ENCODE peak calls at places on chromosomes 4 and X, in four cellular contexts. C is K562, T is GM12878, R is HepG2. E is an unnamed sample.

GRCh38 chr4:138259801-138260200 is 17.7 kb upstream of the SLC7A11 start:
- DNase-seq in R (no peak), T (no peak), C (no peak), E (no peak)

GRCh38 chr4:21901281-21901680 is 47.3 kb downstream of the KCNIP4 start:
- DNase-seq in R (no peak), T (no peak), C (no peak), E (peak; percentile 37)

GRCh38 chrX:11409957-11410356 is 116.7 kb downstream of the AMELX start:
- DNase-seq in C (no peak), T (no peak), R (no peak), E (no peak)

GRCh38 chr4:98728433-98728832 is 70.0 kb upstream of the TSPAN5 start:
- DNase-seq in C (peak; percentile 15), T (no peak), R (no peak), E (no peak)

GRCh38 chrX:107701493-107702121 is 73.3 kb downstream of the PRPS1 start:
- DNase-seq in R (no peak), T (no peak), C (no peak), E (no peak)

GRCh38 chr4:101169044-101170014 is 178.0 kb downstream of the PPP3CA start:
- DNase-seq in T (peak; percentile 47), C (peak; percentile 5), R (peak; percentile 83), E (peak; percentile 85)

GRCh38 chr4:159282944-159283343 is 180.1 kb downstream of the RAPGEF2 start:
- DNase-seq in R (peak; percentile 44), T (no peak), C (no peak), E (no peak)

GRCh38 chrX:74537011-74537390 is 77.4 kb downstream of the RLIM start:
- DNase-seq in T (no peak), C (no peak), R (no peak), E (no peak)

GRCh38 chr4:121711263-121712000 is 14.7 kb upstream of the ANXA5 start:
- DNase-seq in T (no peak), R (peak; percentile 70), C (peak; percentile 63), E (peak; percentile 65)

GRCh38 chr4:99816611-99817309 is at the start of gene DAPP1:
- DNase-seq in T (peak; percentile 94), R (no peak), C (no peak), E (no peak)

GRCh38 chrX:10109695-10110094 is 47.1 kb upstream of the CLCN4 start:
- DNase-seq in R (no peak), T (no peak), C (no peak), E (no peak)

GRCh38 chr4:15043226-15043625 is 40.9 kb downstream of the CPEB2 start:
- DNase-seq in T (no peak), C (peak; percentile 6), R (peak; percentile 24), E (no peak)

GRCh38 chrX:145213504-145213903 is 33.8 kb upstream of the SPANXN1 start:
- DNase-seq in R (no peak), C (peak; percentile 3), T (no peak), E (no peak)

GRCh38 chr4:113869743-113870375 is 108.3 kb upstream of the CAMK2D start:
- DNase-seq in T (peak; percentile 54), C (no peak), R (no peak), E (no peak)

GRCh38 chrX:2703991-2704369 is 12.9 kb downstream of the CD99 start:
- DNase-seq in T (no peak), C (no peak), R (no peak), E (no peak)

GRCh38 chr4:158934996-158935669 is 166.3 kb downstream of the FNIP2 start:
- DNase-seq in R (no peak), T (no peak), C (no peak), E (no peak)

GRCh38 chr4:5956285-5957021 is 61.8 kb downstream of the C4orf50 start:
- DNase-seq in R (peak; percentile 11), C (no peak), T (no peak), E (no peak)

GRCh38 chr4:47577779-47578553 is 92.9 kb downstream of the ATP10D start:
- DNase-seq in C (no peak), T (no peak), R (no peak), E (no peak)

GRCh38 chr4:27701563-27701962 is 840.9 kb downstream of the STIM2 start:
- DNase-seq in R (no peak), T (no peak), C (no peak), E (no peak)

GRCh38 chr4:67452100-67452887 is 93.0 kb downstream of the CENPC start:
- DNase-seq in R (no peak), T (no peak), C (no peak), E (no peak)

GRCh38 chr4:71396382-71396781 is 57.6 kb downstream of the SLC4A4 start:
- DNase-seq in R (no peak), T (no peak), C (no peak), E (no peak)

GRCh38 chr4:5033266-5033945 is 14.1 kb upstream of the CYTL1 start:
- DNase-seq in C (no peak), R (no peak), T (no peak), E (no peak)

GRCh38 chr4:41122775-41123174 is 91.6 kb downstream of the APBB2 start:
- DNase-seq in R (no peak), C (no peak), T (no peak), E (no peak)

GRCh38 chr4:160142579-160142978 is 1039.7 kb downstream of the RAPGEF2 start:
- DNase-seq in R (no peak), T (peak; percentile 75), C (no peak), E (no peak)

GRCh38 chr4:7400671-7401298 is 33.9 kb downstream of the PSAPL1 start:
- DNase-seq in T (no peak), C (no peak), R (no peak), E (no peak)

GRCh38 chrX:25860322-25860721 is 277.8 kb upstream of the MAGEB18 start:
- DNase-seq in C (no peak), R (no peak), T (no peak), E (no peak)

DNA sequence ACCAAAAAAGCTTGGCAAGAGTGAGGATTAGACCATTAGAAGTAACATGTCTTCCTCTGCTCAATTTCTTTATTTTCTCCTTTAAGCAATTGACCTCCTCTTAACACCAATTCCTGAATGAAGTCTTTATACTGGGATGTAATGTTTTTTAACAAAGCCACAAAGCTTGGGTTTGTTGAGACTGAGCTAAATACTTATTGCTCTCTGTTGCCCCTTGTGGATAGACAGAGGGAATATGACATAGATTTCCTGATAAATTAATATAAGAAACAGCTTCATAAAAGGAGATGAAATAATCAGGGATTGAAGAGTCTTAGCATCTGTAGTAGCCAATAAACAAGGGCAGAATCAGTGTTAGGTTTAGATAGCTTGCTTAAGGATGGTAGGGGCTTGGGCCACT is 57.6 kb downstream of the CCDC160 start:
- DNase-seq in T (no peak), R (no peak), C (no peak), E (no peak)
- TF ChIP-seq POLR2AphosphoS2 in T (no peak), R (no peak), C (no peak), E (no peak)

DNA sequence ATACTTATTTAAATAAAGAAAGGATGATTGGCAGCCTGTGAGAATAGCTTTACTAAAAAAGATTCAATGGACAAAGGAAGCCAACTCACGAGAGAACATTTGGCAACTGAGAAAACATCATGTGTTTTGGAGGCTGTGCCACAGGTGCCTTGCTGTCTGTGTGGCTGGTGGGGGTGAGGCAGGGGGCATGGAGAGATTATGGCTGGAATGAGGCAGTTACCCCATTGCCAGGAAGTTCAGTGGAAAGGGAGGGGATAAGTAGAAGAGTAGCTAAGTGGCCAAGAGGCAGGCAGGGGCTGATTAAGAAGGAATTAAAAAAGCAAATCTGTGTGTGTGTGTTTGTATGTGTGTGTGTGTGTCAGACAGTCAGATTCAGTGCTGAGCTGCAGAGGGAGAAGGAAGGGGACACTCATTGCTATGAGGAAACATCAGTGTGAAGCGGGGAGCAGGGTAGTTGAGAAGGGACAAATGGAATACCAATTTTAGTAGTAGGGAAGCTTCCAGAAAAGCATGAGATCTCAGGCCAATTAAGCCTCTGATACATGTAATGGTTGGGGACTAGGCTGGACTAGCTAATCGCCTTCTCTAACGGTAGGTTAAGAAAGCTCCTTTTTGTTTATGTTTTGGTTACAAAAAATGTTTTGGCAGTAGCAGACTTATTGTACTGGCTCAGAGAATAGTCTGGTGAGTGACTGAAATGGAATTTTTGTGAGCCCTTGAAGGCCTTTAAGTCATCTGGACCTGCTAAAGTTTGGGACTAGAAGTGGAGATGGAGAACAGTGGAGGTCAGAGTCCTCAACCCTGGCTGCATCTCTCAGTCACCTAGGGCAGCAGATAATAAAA is 18.5 kb downstream of the TMEM164 start:
- DNase-seq in R (no peak), T (no peak), C (no peak), E (no peak)
- TF ChIP-seq ESRRA in R (no peak), T (no peak), C (no peak), E (no peak)

GRCh38 chrX:75609361-75609760 is 86.5 kb upstream of the ZDHHC15 start:
- DNase-seq in C (no peak), R (no peak), T (no peak), E (no peak)

DNA sequence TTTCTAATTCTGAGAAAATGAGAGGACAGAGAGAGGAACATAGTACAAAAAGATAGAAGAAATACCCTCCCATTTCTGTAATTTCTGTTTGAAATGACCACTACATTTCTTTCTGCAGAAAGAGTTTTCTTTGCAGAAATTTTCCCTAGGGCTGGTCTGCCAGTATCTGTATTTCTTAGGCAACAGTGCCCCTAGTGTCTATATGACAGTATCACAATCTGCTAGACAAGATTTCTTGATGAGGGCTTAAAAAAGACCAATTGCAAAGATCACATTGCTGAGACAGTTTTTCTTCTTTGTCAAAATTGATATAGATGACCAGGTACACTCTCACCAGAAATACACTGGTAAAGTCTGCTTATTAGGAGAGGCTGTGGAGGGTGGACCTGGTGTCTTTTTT is 81.0 kb upstream of the ZDHHC15 start:
- DNase-seq in T (no peak), C (peak; percentile 30), R (peak; percentile 7), E (peak; percentile 16)
- TF ChIP-seq POLR2AphosphoS2 in T (no peak), C (no peak), R (no peak), E (no peak)

GRCh38 chrX:72395252-72395651 is 89.5 kb upstream of the CITED1 start:
- DNase-seq in T (no peak), R (no peak), C (no peak), E (no peak)
- TF ChIP-seq ESRRA in T (no peak), R (no peak), C (no peak), E (no peak)

GRCh38 chrX:16712116-16712824 is at the start of gene CTPS2:
- DNase-seq in C (peak; percentile 59), R (peak; percentile 39), T (no peak), E (peak; percentile 69)
- TF ChIP-seq POLR2AphosphoS2 in C (no peak), R (no peak), T (no peak), E (no peak)

GRCh38 chr4:3304831-3305609 is 12.2 kb downstream of the RGS12 start:
- DNase-seq in T (no peak), C (no peak), R (no peak), E (no peak)
- TF ChIP-seq ESRRA in T (no peak), C (no peak), R (no peak), E (no peak)

GRCh38 chr4:2482693-2483092 is 13.8 kb downstream of the RNF4 start:
- DNase-seq in C (no peak), R (peak; percentile 26), T (peak; percentile 67), E (no peak)

GRCh38 chr4:2486981-2487380 is 18.1 kb downstream of the RNF4 start:
- DNase-seq in C (no peak), T (no peak), R (no peak), E (no peak)

GRCh38 chr4:2484169-2484568 is 15.3 kb downstream of the RNF4 start:
- DNase-seq in C (no peak), T (no peak), R (no peak), E (no peak)

GRCh38 chr4:2483237-2483636 is 14.3 kb downstream of the RNF4 start:
- DNase-seq in R (no peak), C (no peak), T (no peak), E (no peak)

GRCh38 chr4:2484993-2485392 is 16.1 kb downstream of the RNF4 start:
- DNase-seq in T (peak; percentile 62), C (no peak), R (no peak), E (no peak)
- TF ChIP-seq POLR2AphosphoS2 in T (no peak), C (no peak), R (no peak), E (no peak)